ENCODE peak calls at places on chromosome 3, in five cellular contexts. One of them, this sample, is unnamed.

GRCh38 chr3:104631254-104631653 is 735.5 kb upstream of the ALCAM start:
- DNase-seq in activated CD4-positive, alpha-beta T cell treated with anti-CD3 and anti-CD28 coated beads, Interleukin-2, amount 50 U/mL, for 24 hours: no peak
- DNase-seq in activated T-cell treated with anti-CD3 and anti-CD28 coated beads, Interleukin-2, amount 50 U/mL, for 72 hours: no peak
- DNase-seq in psoas muscle: no peak
- DNase-seq in HS-5: no peak
- DNase-seq in this sample: no peak

GRCh38 chr3:132569153-132569552 is 27.9 kb upstream of the ACKR4 start:
- DNase-seq in HS-5: no peak
- DNase-seq in psoas muscle: no peak
- DNase-seq in activated CD4-positive, alpha-beta T cell treated with anti-CD3 and anti-CD28 coated beads, Interleukin-2, amount 50 U/mL, for 24 hours: no peak
- DNase-seq in activated T-cell treated with anti-CD3 and anti-CD28 coated beads, Interleukin-2, amount 50 U/mL, for 72 hours: no peak
- DNase-seq in this sample: no peak

GRCh38 chr3:56923546-56924224 is 121.9 kb upstream of the ARHGEF3 start:
- DNase-seq in activated CD4-positive, alpha-beta T cell treated with anti-CD3 and anti-CD28 coated beads, Interleukin-2, amount 50 U/mL, for 24 hours: no peak
- DNase-seq in psoas muscle: no peak
- DNase-seq in HS-5: no peak
- DNase-seq in activated T-cell treated with anti-CD3 and anti-CD28 coated beads, Interleukin-2, amount 50 U/mL, for 72 hours: no peak
- DNase-seq in this sample: no peak

GRCh38 chr3:66053783-66054094 is 15.0 kb upstream of the MAGI1 start:
- DNase-seq in psoas muscle: no peak
- DNase-seq in activated CD4-positive, alpha-beta T cell treated with anti-CD3 and anti-CD28 coated beads, Interleukin-2, amount 50 U/mL, for 24 hours: no peak
- DNase-seq in HS-5: no peak
- DNase-seq in activated T-cell treated with anti-CD3 and anti-CD28 coated beads, Interleukin-2, amount 50 U/mL, for 72 hours: no peak
- DNase-seq in this sample: no peak

GRCh38 chr3:108728105-108728504 is 29.1 kb downstream of the RETNLB start:
- DNase-seq in activated T-cell treated with anti-CD3 and anti-CD28 coated beads, Interleukin-2, amount 50 U/mL, for 72 hours: no peak
- DNase-seq in psoas muscle: no peak
- DNase-seq in activated CD4-positive, alpha-beta T cell treated with anti-CD3 and anti-CD28 coated beads, Interleukin-2, amount 50 U/mL, for 24 hours: no peak
- DNase-seq in HS-5: no peak
- DNase-seq in this sample: no peak

GRCh38 chr3:25527796-25528195 is 99.7 kb downstream of the RARB start:
- DNase-seq in activated CD4-positive, alpha-beta T cell treated with anti-CD3 and anti-CD28 coated beads, Interleukin-2, amount 50 U/mL, for 24 hours: no peak
- DNase-seq in HS-5: no peak
- DNase-seq in activated T-cell treated with anti-CD3 and anti-CD28 coated beads, Interleukin-2, amount 50 U/mL, for 72 hours: no peak
- DNase-seq in psoas muscle: no peak
- DNase-seq in this sample: no peak

GRCh38 chr3:42503251-42503924 is 945 bp downstream of the VIPR1 start:
- DNase-seq in psoas muscle: no peak
- DNase-seq in activated T-cell treated with anti-CD3 and anti-CD28 coated beads, Interleukin-2, amount 50 U/mL, for 72 hours: no peak
- DNase-seq in activated CD4-positive, alpha-beta T cell treated with anti-CD3 and anti-CD28 coated beads, Interleukin-2, amount 50 U/mL, for 24 hours: no peak
- DNase-seq in HS-5: no peak
- DNase-seq in this sample: peak; percentile 78

GRCh38 chr3:15557511-15557946 is 36.0 kb upstream of the COLQ start:
- DNase-seq in psoas muscle: no peak
- DNase-seq in activated T-cell treated with anti-CD3 and anti-CD28 coated beads, Interleukin-2, amount 50 U/mL, for 72 hours: peak; percentile 58
- DNase-seq in HS-5: peak; percentile 53
- DNase-seq in activated CD4-positive, alpha-beta T cell treated with anti-CD3 and anti-CD28 coated beads, Interleukin-2, amount 50 U/mL, for 24 hours: no peak
- DNase-seq in this sample: no peak

GRCh38 chr3:169390310-169390731 is 273.2 kb downstream of the MECOM start:
- DNase-seq in activated T-cell treated with anti-CD3 and anti-CD28 coated beads, Interleukin-2, amount 50 U/mL, for 72 hours: no peak
- DNase-seq in activated CD4-positive, alpha-beta T cell treated with anti-CD3 and anti-CD28 coated beads, Interleukin-2, amount 50 U/mL, for 24 hours: no peak
- DNase-seq in HS-5: no peak
- DNase-seq in psoas muscle: no peak
- DNase-seq in this sample: no peak

GRCh38 chr3:47283596-47284364 is 1.0 kb downstream of the KLHL18 start:
- DNase-seq in psoas muscle: peak; percentile 23
- DNase-seq in activated CD4-positive, alpha-beta T cell treated with anti-CD3 and anti-CD28 coated beads, Interleukin-2, amount 50 U/mL, for 24 hours: no peak
- DNase-seq in activated T-cell treated with anti-CD3 and anti-CD28 coated beads, Interleukin-2, amount 50 U/mL, for 72 hours: peak; percentile 44
- DNase-seq in HS-5: no peak
- DNase-seq in this sample: no peak

GRCh38 chr3:122774564-122774963 is 19.1 kb downstream of the HSPBAP1 start:
- DNase-seq in activated CD4-positive, alpha-beta T cell treated with anti-CD3 and anti-CD28 coated beads, Interleukin-2, amount 50 U/mL, for 24 hours: no peak
- DNase-seq in HS-5: no peak
- DNase-seq in activated T-cell treated with anti-CD3 and anti-CD28 coated beads, Interleukin-2, amount 50 U/mL, for 72 hours: no peak
- DNase-seq in psoas muscle: no peak
- DNase-seq in this sample: no peak

GRCh38 chr3:179666436-179667035 is 13.7 kb downstream of the USP13 start:
- DNase-seq in HS-5: no peak
- DNase-seq in activated CD4-positive, alpha-beta T cell treated with anti-CD3 and anti-CD28 coated beads, Interleukin-2, amount 50 U/mL, for 24 hours: no peak
- DNase-seq in psoas muscle: peak; percentile 72
- DNase-seq in activated T-cell treated with anti-CD3 and anti-CD28 coated beads, Interleukin-2, amount 50 U/mL, for 72 hours: no peak
- DNase-seq in this sample: no peak

GRCh38 chr3:124256156-124256555 is 264.2 kb upstream of the ROPN1 start:
- DNase-seq in psoas muscle: no peak
- DNase-seq in activated T-cell treated with anti-CD3 and anti-CD28 coated beads, Interleukin-2, amount 50 U/mL, for 72 hours: no peak
- DNase-seq in activated CD4-positive, alpha-beta T cell treated with anti-CD3 and anti-CD28 coated beads, Interleukin-2, amount 50 U/mL, for 24 hours: no peak
- DNase-seq in HS-5: no peak
- DNase-seq in this sample: no peak

This sample was measured in lower leg skin.